ENCODE peak calls at places on chromosomes 3 and 15, in seven cellular contexts. Q is SK-N-SH; V is cardiac muscle cell; C is left ventricle myocardium inferior; U is mesendoderm; L is pancreas; S is CD8-positive, alpha-beta T cell. E is an unnamed sample. For H3K36me3, the result is how much of the 10 kb centered on the place peaks cover.

GRCh38 chr15:100877551-100877950 is 2.1 kb upstream of the ALDH1A3 start:
- DNase-seq in S (no peak), L (no peak), C (no peak), U (no peak), Q (no peak), V (no peak), E (no peak)

GRCh38 chr3:125375950-125376679 is 990 bp upstream of the ZNF148 start:
- DNase-seq in C (no peak), S (no peak), Q (peak), V (no peak), U (no peak), L (no peak), E (no peak)

GRCh38 chr15:25172691-25173090 is 217.9 kb downstream of the SNRPN start:
- DNase-seq in S (no peak), V (no peak), L (peak), Q (no peak), C (no peak), U (no peak), E (no peak)

GRCh38 chr15:27587810-27588209 is 511.3 kb downstream of the OCA2 start:
- DNase-seq in C (no peak), U (peak), V (no peak), L (no peak), Q (no peak), S (no peak), E (no peak)

GRCh38 chr15:38996111-38996541 is 431.5 kb upstream of the RASGRP1 start:
- DNase-seq in Q (no peak), U (no peak), C (no peak), L (no peak), V (peak), S (no peak), E (no peak)

GRCh38 chr3:128488995-128489859 is 3.8 kb downstream of the GATA2 start:
- DNase-seq in V (peak), C (peak), L (peak), S (no peak), U (peak), Q (peak), E (no peak)

GRCh38 chr15:68091743-68092142 is 37.6 kb downstream of the PIAS1 start:
- DNase-seq in V (no peak), U (no peak), L (no peak), Q (no peak), C (no peak), S (no peak), E (no peak)

GRCh38 chr15:54374184-54374947 is 396.1 kb downstream of the UNC13C start:
- DNase-seq in S (no peak), V (no peak), C (no peak), L (no peak), Q (no peak), U (peak), E (no peak)

GRCh38 chr15:28096720-28097431 is 2.2 kb downstream of the OCA2 start:
- DNase-seq in L (peak), V (no peak), Q (no peak), C (no peak), U (peak), S (no peak), E (no peak)

GRCh38 chr3:113117511-113118302 is 93.7 kb upstream of the BOC start:
- DNase-seq in C (no peak), S (no peak), V (peak), Q (no peak), L (no peak), U (no peak), E (no peak)

GRCh38 chr3:177483182-177483967 is 286.1 kb upstream of the TBL1XR1 start:
- DNase-seq in C (no peak), S (no peak), U (peak), V (no peak), Q (no peak), L (no peak), E (no peak)

GRCh38 chr3:66320390-66320789 is 99.6 kb downstream of the SLC25A26 start:
- DNase-seq in C (no peak), V (no peak), S (no peak), U (no peak), Q (no peak), L (no peak), E (no peak)

GRCh38 chr3:111581403-111582113 is 13.6 kb downstream of the ZBED2 start:
- DNase-seq in Q (no peak), L (no peak), C (no peak), U (no peak), V (no peak), S (no peak), E (no peak)

GRCh38 chr15:60932051-60932915 is 296.8 kb downstream of the RORA start:
- DNase-seq in U (peak), V (peak), L (no peak), C (no peak), S (peak), Q (no peak), E (peak)

GRCh38 chr3:16477501-16477900 is 36.0 kb downstream of the RFTN1 start:
- DNase-seq in U (no peak), C (no peak), L (no peak), V (no peak), Q (no peak), S (no peak), E (no peak)

GRCh38 chr3:141288331-141288990 is 56.8 kb downstream of the PXYLP1 start:
- DNase-seq in V (peak), C (no peak), Q (no peak), L (no peak), S (no peak), U (no peak), E (no peak)

GRCh38 chr3:72328755-72329154 is 519.5 kb downstream of the SHQ1 start:
- DNase-seq in Q (no peak), L (no peak), V (no peak), S (no peak), C (no peak), U (no peak), E (no peak)

GRCh38 chr3:125395091-125395490 is 20.0 kb upstream of the ZNF148 start:
- DNase-seq in C (no peak), S (no peak), Q (no peak), V (no peak), U (no peak), L (no peak), E (no peak)

GRCh38 chr3:45789235-45789812 is 7.0 kb downstream of the SLC6A20 start:
- DNase-seq in S (no peak), Q (no peak), L (no peak), U (no peak), V (no peak), C (no peak), E (no peak)

GRCh38 chr15:80561500-80561899 is 133.6 kb upstream of the ABHD17C start:
- DNase-seq in C (no peak), U (no peak), Q (no peak), S (no peak), L (no peak), V (peak), E (no peak)

GRCh38 chr3:72738752-72739520 is 109.3 kb downstream of the SHQ1 start:
- DNase-seq in U (peak), Q (peak), C (peak), S (peak), V (peak), L (peak), E (peak)

GRCh38 chr3:186108106-186108940 is 566 bp downstream of the ETV5 start:
- DNase-seq in Q (peak), S (peak), C (peak), U (peak), V (peak), L (no peak), E (no peak)

GRCh38 chr3:138348950-138349739 is 766 bp downstream of the MRAS start:
- DNase-seq in C (no peak), L (peak), V (peak), S (no peak), Q (peak), U (peak), E (no peak)

GRCh38 chr3:66618066-66618465 is 117.2 kb upstream of the LRIG1 start:
- DNase-seq in U (no peak), Q (no peak), S (no peak), V (no peak), C (no peak), L (no peak), E (no peak)

GRCh38 chr3:12608368-12608767 is 51.5 kb downstream of the MKRN2 start:
- DNase-seq in Q (no peak), L (no peak), V (no peak), U (no peak), S (no peak), C (no peak), E (no peak)

GRCh38 chr3:12612514-12613226 is 51.2 kb downstream of the RAF1 start:
- DNase-seq in C (no peak), Q (no peak), V (no peak), S (no peak), L (no peak), U (no peak), E (no peak)

GRCh38 chr3:12615263-12615662 is 48.7 kb downstream of the RAF1 start:
- DNase-seq in U (no peak), C (no peak), V (no peak), S (no peak), Q (no peak), L (no peak), E (no peak)

GRCh38 chr3:12611117-12611516 is 52.8 kb downstream of the RAF1 start:
- DNase-seq in V (no peak), C (no peak), Q (no peak), U (no peak), S (no peak), L (no peak), E (no peak)

GRCh38 chr3:12613250-12613649 is 50.7 kb downstream of the RAF1 start:
- DNase-seq in L (no peak), U (peak), S (no peak), V (no peak), C (no peak), Q (no peak), E (no peak)
- H3K36me3 ChIP-seq in L (under half), U (under half), S (under half), V (under half), C (half or more), Q (under half), E (half or more)

DNA sequence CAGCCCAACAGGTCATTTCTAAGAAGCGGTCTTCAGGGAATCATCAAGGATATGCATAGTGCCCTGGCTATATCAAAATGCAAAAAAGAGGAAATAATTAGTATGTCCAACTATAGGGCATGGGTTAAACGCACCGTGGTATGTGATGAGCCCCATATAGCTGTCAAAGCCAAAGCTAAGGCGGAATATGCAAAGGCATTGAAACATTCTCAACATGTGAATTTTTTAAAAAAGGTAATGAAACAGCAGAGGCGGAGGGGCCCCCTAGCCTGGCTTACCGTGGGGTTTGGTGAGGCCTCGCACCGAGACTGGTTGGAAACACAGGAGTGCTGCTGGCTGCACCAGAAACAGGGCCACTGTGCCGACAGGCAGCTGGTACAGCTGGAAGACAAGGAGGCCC is 23.2 kb downstream of the PLXND1 start:
- DNase-seq in L (no peak), C (no peak), Q (no peak), U (no peak), S (no peak), V (no peak), E (no peak)
- H3K36me3 ChIP-seq in L (under half), C (half or more), Q (under half), U (under half), S (under half), V (under half), E (under half)

GRCh38 chr15:40204100-40204499 is 34.8 kb upstream of the PAK6 start:
- DNase-seq in U (no peak), L (no peak), S (no peak), Q (no peak), C (no peak), V (no peak), E (no peak)
- H3K36me3 ChIP-seq in U (under half), L (under half), S (under half), Q (under half), C (under half), V (under half), E (under half)

DNA sequence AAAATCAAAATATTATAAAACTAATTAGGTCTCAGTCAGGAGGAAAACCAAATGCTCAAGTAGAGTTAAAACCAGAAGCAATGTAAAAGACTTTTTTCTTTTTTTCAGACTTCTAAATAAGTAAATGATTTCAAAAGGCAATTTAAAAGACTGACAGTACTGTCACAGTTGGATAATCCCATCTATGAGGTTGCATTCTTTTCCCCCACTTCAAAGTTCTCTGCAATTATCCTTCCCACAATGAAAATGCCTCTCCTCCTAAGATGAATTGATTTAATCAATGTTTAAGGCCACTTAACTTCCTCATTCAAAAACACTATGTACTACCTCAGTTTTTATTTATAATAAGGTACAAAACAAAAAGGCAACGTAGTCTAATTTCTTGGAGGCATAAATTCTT is 8.1 kb downstream of the MRPL3 start:
- DNase-seq in L (no peak), S (no peak), Q (no peak), C (no peak), V (no peak), U (no peak), E (no peak)
- H3K36me3 ChIP-seq in L (under half), S (under half), Q (half or more), C (half or more), V (half or more), U (under half), E (under half)

GRCh38 chr3:127250032-127250431 is 37.8 kb downstream of the PRR20G start:
- DNase-seq in C (no peak), S (no peak), Q (no peak), U (peak), V (no peak), L (no peak), E (no peak)
- H3K36me3 ChIP-seq in C (under half), S (under half), Q (under half), U (under half), V (under half), L (under half), E (under half)

GRCh38 chr15:63555520-63555919 is 41.7 kb upstream of the FBXL22 start:
- DNase-seq in C (no peak), S (no peak), Q (no peak), V (no peak), L (no peak), U (no peak), E (no peak)

GRCh38 chr15:63560741-63561448 is 36.3 kb upstream of the FBXL22 start:
- DNase-seq in Q (no peak), V (no peak), U (peak), C (no peak), L (no peak), S (no peak), E (no peak)

GRCh38 chr15:63556736-63557135 is 40.5 kb upstream of the FBXL22 start:
- DNase-seq in Q (no peak), S (no peak), V (no peak), L (no peak), U (no peak), C (no peak), E (no peak)

GRCh38 chr15:63556246-63556645 is 40.9 kb upstream of the FBXL22 start:
- DNase-seq in S (no peak), V (no peak), L (no peak), Q (no peak), C (no peak), U (no peak), E (no peak)

DNA sequence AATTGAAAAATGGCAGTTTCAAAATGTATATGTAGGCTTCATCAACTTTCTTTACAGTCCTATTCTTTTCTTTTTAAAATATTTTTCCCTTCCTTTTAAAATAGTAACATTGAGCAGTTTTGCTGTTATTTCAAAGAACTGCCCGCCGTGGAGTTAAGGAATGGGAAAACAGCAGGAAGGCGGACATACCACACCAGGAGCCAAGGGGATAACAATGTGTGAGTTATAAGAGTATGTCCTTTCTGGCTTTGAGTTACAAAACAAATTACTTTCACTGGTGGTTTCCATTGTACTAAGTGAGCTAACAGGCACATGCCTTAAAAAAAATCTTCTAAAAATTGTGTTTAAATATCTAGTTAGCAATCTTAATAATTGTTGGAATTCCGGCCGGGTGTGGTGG is 37.4 kb upstream of the FBXL22 start:
- DNase-seq in U (peak), Q (no peak), C (no peak), S (no peak), V (no peak), L (no peak), E (no peak)
- H3K36me3 ChIP-seq in U (under half), Q (half or more), C (half or more), S (half or more), V (under half), L (under half), E (half or more)

GRCh38 chr3:74507691-74508090 is 106.8 kb downstream of the CNTN3 start:
- DNase-seq in C (no peak), S (no peak), V (no peak), L (no peak), Q (no peak), U (no peak), E (no peak)
- H3K36me3 ChIP-seq in C (under half), S (under half), V (under half), L (under half), Q (under half), U (under half), E (under half)